ENCODE peak calls at places on chromosomes 6 and 20, in nine cellular contexts. A is ovary; J is NCI-H69; C is NCI-H1092 treated with DMSO at 0.1 percent for 48 hours; Y is IMR-90; T is activated CD4-positive, alpha-beta T cell treated with anti-CD3 and anti-CD28 coated beads, Interleukin-2, amount 10 ng/mL, durations not matched to agents 24 days and 14 days; P is activated T-helper 1 cell treated with Interleukin-2 at 50 U/mL for 16 hours; R is stimulated activated CD8-positive, alpha-beta memory T cell treated with anti-CD3 and anti-CD28 coated beads, Interleukin-15, amount 100 ng/mL, for 1 hour; H is neural crest cell. U is an unnamed sample.

GRCh38 chr20:36571564-36572504 is 1.6 kb upstream of the TGIF2 start:
- DNase-seq in A (no peak), J (no peak), C (no peak), Y (no peak), T (peak; percentile 60), P (no peak), R (no peak), H (no peak), U (no peak)

GRCh38 chr20:56630086-56630493 is 984 bp downstream of the TFAP2C start:
- DNase-seq in A (no peak), J (peak; percentile 36), C (no peak), Y (no peak), T (peak; percentile 55), P (no peak), R (no peak), H (peak; percentile 69), U (no peak)

GRCh38 chr6:100116409-100117194 is 122.6 kb upstream of the MCHR2 start:
- DNase-seq in A (no peak), J (peak; percentile 91), C (peak; percentile 90), Y (peak; percentile 76), T (peak; percentile 69), P (no peak), R (no peak), H (peak; percentile 38), U (no peak)

GRCh38 chr6:89310929-89311328 is 4.2 kb downstream of the GABRR2 start:
- DNase-seq in A (no peak), J (no peak), C (no peak), Y (no peak), T (no peak), P (no peak), R (no peak), H (no peak), U (no peak)

GRCh38 chr6:53628354-53629119 is 37.0 kb downstream of the KLHL31 start:
- DNase-seq in A (no peak), J (peak; percentile 54), C (peak; percentile 16), Y (peak; percentile 58), T (no peak), P (no peak), R (no peak), H (no peak), U (no peak)

GRCh38 chr20:41047975-41048305 is 19.3 kb downstream of the TOP1 start:
- DNase-seq in A (no peak), J (peak; percentile 50), C (no peak), Y (no peak), T (peak; percentile 75), P (no peak), R (no peak), H (no peak), U (no peak)

GRCh38 chr20:13262701-13263335 is 41.7 kb downstream of the ISM1 start:
- DNase-seq in A (no peak), J (peak; percentile 80), C (peak; percentile 34), Y (no peak), T (no peak), P (no peak), R (no peak), H (no peak), U (no peak)

GRCh38 chr6:21595265-21595950 is 1.9 kb downstream of the SOX4 start:
- DNase-seq in A (peak; percentile 51), J (peak; percentile 77), C (peak; percentile 45), Y (no peak), T (peak; percentile 74), P (no peak), R (no peak), H (peak; percentile 22), U (no peak)

GRCh38 chr20:38104283-38104682 is 60.8 kb downstream of the TGM2 start:
- DNase-seq in A (no peak), J (no peak), C (no peak), Y (no peak), T (no peak), P (no peak), R (no peak), H (no peak), U (no peak)